ENCODE peak calls at places on chromosomes 7 and 10, in ten cellular contexts. One of them, this sample, is unnamed.
A peak's percentile ranks its signal among the peaks of the same experiment; 100 is the strongest.

GRCh38 chr10:59108886-59109288 is 67.6 kb upstream of the PHYHIPL start:
- DNase-seq in cardiac muscle cell: no peak
- DNase-seq in right lobe of liver: no peak
- DNase-seq in A549: no peak
- DNase-seq in neural crest cell: no peak
- DNase-seq in heart right ventricle: no peak
- DNase-seq in transverse colon: no peak
- DNase-seq in brain microvascular endothelial cell: no peak
- DNase-seq in AG09309: no peak
- DNase-seq in lower leg skin: no peak
- DNase-seq in this sample: no peak

GRCh38 chr10:3987142-3987974 is 202.3 kb upstream of the KLF6 start:
- DNase-seq in neural crest cell: no peak
- DNase-seq in A549: no peak
- DNase-seq in right lobe of liver: no peak
- DNase-seq in AG09309: no peak
- DNase-seq in heart right ventricle: no peak
- DNase-seq in brain microvascular endothelial cell: no peak
- DNase-seq in cardiac muscle cell: no peak
- DNase-seq in transverse colon: no peak
- DNase-seq in lower leg skin: no peak
- DNase-seq in this sample: peak; percentile 30

GRCh38 chr7:96589038-96589437 is 120.6 kb downstream of the SEM1 start:
- DNase-seq in neural crest cell: no peak
- DNase-seq in transverse colon: no peak
- DNase-seq in lower leg skin: no peak
- DNase-seq in heart right ventricle: no peak
- DNase-seq in brain microvascular endothelial cell: no peak
- DNase-seq in right lobe of liver: no peak
- DNase-seq in A549: no peak
- DNase-seq in cardiac muscle cell: no peak
- DNase-seq in AG09309: no peak
- DNase-seq in this sample: no peak

GRCh38 chr10:44323838-44324237 is 61.1 kb downstream of the CXCL12 start:
- DNase-seq in AG09309: no peak
- DNase-seq in right lobe of liver: no peak
- DNase-seq in A549: no peak
- DNase-seq in heart right ventricle: no peak
- DNase-seq in transverse colon: no peak
- DNase-seq in lower leg skin: no peak
- DNase-seq in neural crest cell: no peak
- DNase-seq in cardiac muscle cell: no peak
- DNase-seq in brain microvascular endothelial cell: no peak
- DNase-seq in this sample: no peak

GRCh38 chr7:135147899-135148721 is at the start of gene TMEM140:
- DNase-seq in brain microvascular endothelial cell: peak; percentile 66
- DNase-seq in cardiac muscle cell: peak; percentile 71
- DNase-seq in AG09309: no peak
- DNase-seq in A549: no peak
- DNase-seq in lower leg skin: no peak
- DNase-seq in heart right ventricle: peak; percentile 57
- DNase-seq in neural crest cell: no peak
- DNase-seq in transverse colon: peak; percentile 75
- DNase-seq in right lobe of liver: peak; percentile 70
- DNase-seq in this sample: peak; percentile 81

GRCh38 chr10:110076559-110077318 is 69.0 kb downstream of the ADD3 start:
- DNase-seq in neural crest cell: no peak
- DNase-seq in right lobe of liver: no peak
- DNase-seq in brain microvascular endothelial cell: peak; percentile 87
- DNase-seq in AG09309: peak; percentile 94
- DNase-seq in A549: no peak
- DNase-seq in heart right ventricle: peak; percentile 44
- DNase-seq in lower leg skin: no peak
- DNase-seq in transverse colon: peak; percentile 51
- DNase-seq in cardiac muscle cell: peak; percentile 99
- DNase-seq in this sample: peak; percentile 97

GRCh38 chr7:155754165-155754564 is 58.1 kb downstream of the SHH start:
- DNase-seq in A549: no peak
- DNase-seq in heart right ventricle: no peak
- DNase-seq in transverse colon: no peak
- DNase-seq in neural crest cell: no peak
- DNase-seq in right lobe of liver: no peak
- DNase-seq in AG09309: no peak
- DNase-seq in lower leg skin: no peak
- DNase-seq in brain microvascular endothelial cell: no peak
- DNase-seq in cardiac muscle cell: no peak
- DNase-seq in this sample: no peak

GRCh38 chr10:74114041-74114448 is 36.6 kb downstream of the AP3M1 start:
- DNase-seq in brain microvascular endothelial cell: no peak
- DNase-seq in AG09309: no peak
- DNase-seq in lower leg skin: no peak
- DNase-seq in transverse colon: no peak
- DNase-seq in A549: no peak
- DNase-seq in right lobe of liver: no peak
- DNase-seq in cardiac muscle cell: no peak
- DNase-seq in neural crest cell: no peak
- DNase-seq in heart right ventricle: no peak
- DNase-seq in this sample: no peak

GRCh38 chr10:100803481-100803880 is 58.1 kb downstream of the PAX2 start:
- DNase-seq in cardiac muscle cell: no peak
- DNase-seq in heart right ventricle: no peak
- DNase-seq in lower leg skin: no peak
- DNase-seq in brain microvascular endothelial cell: no peak
- DNase-seq in transverse colon: no peak
- DNase-seq in neural crest cell: no peak
- DNase-seq in AG09309: no peak
- DNase-seq in A549: no peak
- DNase-seq in right lobe of liver: no peak
- DNase-seq in this sample: no peak

GRCh38 chr7:93757421-93757820 is 133.1 kb downstream of the TFPI2 start:
- DNase-seq in heart right ventricle: no peak
- DNase-seq in brain microvascular endothelial cell: peak; percentile 22
- DNase-seq in right lobe of liver: no peak
- DNase-seq in lower leg skin: no peak
- DNase-seq in transverse colon: no peak
- DNase-seq in A549: no peak
- DNase-seq in neural crest cell: no peak
- DNase-seq in AG09309: no peak
- DNase-seq in cardiac muscle cell: peak; percentile 43
- DNase-seq in this sample: peak; percentile 27

GRCh38 chr7:266851-267840 is 22.8 kb upstream of the FOXL3 start:
- DNase-seq in brain microvascular endothelial cell: no peak
- DNase-seq in cardiac muscle cell: no peak
- DNase-seq in lower leg skin: no peak
- DNase-seq in right lobe of liver: no peak
- DNase-seq in heart right ventricle: no peak
- DNase-seq in AG09309: no peak
- DNase-seq in A549: no peak
- DNase-seq in neural crest cell: peak; percentile 32
- DNase-seq in transverse colon: peak; percentile 80
- DNase-seq in this sample: no peak
- TF ChIP-seq CTCF in brain microvascular endothelial cell: peak; percentile 31
- TF ChIP-seq CTCF in cardiac muscle cell: peak; percentile 10
- TF ChIP-seq CTCF in lower leg skin: no peak
- TF ChIP-seq CTCF in right lobe of liver: peak; percentile 32
- TF ChIP-seq CTCF in heart right ventricle: peak; percentile 29
- TF ChIP-seq CTCF in AG09309: peak; percentile 10
- TF ChIP-seq CTCF in A549: no peak
- TF ChIP-seq CTCF in neural crest cell: peak; percentile 57
- TF ChIP-seq CTCF in transverse colon: peak; percentile 50
- TF ChIP-seq CTCF in this sample: peak; percentile 9

GRCh38 chr10:78724846-78725245 is 343.9 kb upstream of the ZMIZ1 start:
- DNase-seq in A549: no peak
- DNase-seq in neural crest cell: no peak
- DNase-seq in cardiac muscle cell: no peak
- DNase-seq in right lobe of liver: no peak
- DNase-seq in lower leg skin: peak; percentile 61
- DNase-seq in AG09309: no peak
- DNase-seq in heart right ventricle: no peak
- DNase-seq in transverse colon: no peak
- DNase-seq in brain microvascular endothelial cell: no peak
- DNase-seq in this sample: no peak

GRCh38 chr10:78719276-78719675 is 349.5 kb upstream of the ZMIZ1 start:
- DNase-seq in heart right ventricle: no peak
- DNase-seq in brain microvascular endothelial cell: no peak
- DNase-seq in A549: no peak
- DNase-seq in transverse colon: no peak
- DNase-seq in neural crest cell: no peak
- DNase-seq in lower leg skin: peak; percentile 53
- DNase-seq in right lobe of liver: no peak
- DNase-seq in AG09309: no peak
- DNase-seq in cardiac muscle cell: no peak
- DNase-seq in this sample: no peak

GRCh38 chr10:78718032-78718572 is 350.7 kb upstream of the ZMIZ1 start:
- DNase-seq in right lobe of liver: no peak
- DNase-seq in AG09309: no peak
- DNase-seq in neural crest cell: no peak
- DNase-seq in cardiac muscle cell: no peak
- DNase-seq in lower leg skin: peak; percentile 3
- DNase-seq in transverse colon: no peak
- DNase-seq in A549: no peak
- DNase-seq in brain microvascular endothelial cell: no peak
- DNase-seq in heart right ventricle: no peak
- DNase-seq in this sample: no peak

GRCh38 chr10:78720091-78720490 is 348.7 kb upstream of the ZMIZ1 start:
- DNase-seq in brain microvascular endothelial cell: no peak
- DNase-seq in heart right ventricle: no peak
- DNase-seq in neural crest cell: no peak
- DNase-seq in A549: no peak
- DNase-seq in transverse colon: no peak
- DNase-seq in lower leg skin: peak; percentile 82
- DNase-seq in AG09309: no peak
- DNase-seq in right lobe of liver: no peak
- DNase-seq in cardiac muscle cell: no peak
- DNase-seq in this sample: no peak

GRCh38 chr10:78721231-78721630 is 347.5 kb upstream of the ZMIZ1 start:
- DNase-seq in cardiac muscle cell: no peak
- DNase-seq in heart right ventricle: no peak
- DNase-seq in right lobe of liver: no peak
- DNase-seq in brain microvascular endothelial cell: no peak
- DNase-seq in neural crest cell: no peak
- DNase-seq in lower leg skin: no peak
- DNase-seq in transverse colon: no peak
- DNase-seq in AG09309: no peak
- DNase-seq in A549: no peak
- DNase-seq in this sample: no peak
- TF ChIP-seq CTCF in cardiac muscle cell: no peak
- TF ChIP-seq CTCF in heart right ventricle: no peak
- TF ChIP-seq CTCF in right lobe of liver: no peak
- TF ChIP-seq CTCF in brain microvascular endothelial cell: no peak
- TF ChIP-seq CTCF in neural crest cell: no peak
- TF ChIP-seq CTCF in lower leg skin: no peak
- TF ChIP-seq CTCF in transverse colon: no peak
- TF ChIP-seq CTCF in AG09309: no peak
- TF ChIP-seq CTCF in A549: no peak
- TF ChIP-seq CTCF in this sample: no peak

GRCh38 chr7:154566877-154567276 is 436.0 kb downstream of the PAXIP1 start:
- DNase-seq in lower leg skin: no peak
- DNase-seq in A549: no peak
- DNase-seq in neural crest cell: no peak
- DNase-seq in heart right ventricle: no peak
- DNase-seq in brain microvascular endothelial cell: no peak
- DNase-seq in cardiac muscle cell: no peak
- DNase-seq in right lobe of liver: no peak
- DNase-seq in transverse colon: no peak
- DNase-seq in AG09309: no peak
- DNase-seq in this sample: no peak
- TF ChIP-seq CTCF in lower leg skin: no peak
- TF ChIP-seq CTCF in A549: peak; percentile 7
- TF ChIP-seq CTCF in neural crest cell: peak; percentile 62
- TF ChIP-seq CTCF in heart right ventricle: peak; percentile 28
- TF ChIP-seq CTCF in brain microvascular endothelial cell: no peak
- TF ChIP-seq CTCF in cardiac muscle cell: no peak
- TF ChIP-seq CTCF in right lobe of liver: peak; percentile 15
- TF ChIP-seq CTCF in transverse colon: no peak
- TF ChIP-seq CTCF in AG09309: no peak
- TF ChIP-seq CTCF in this sample: no peak

GRCh38 chr7:129191272-129191671 is 2.8 kb downstream of the SMO start:
- DNase-seq in heart right ventricle: no peak
- DNase-seq in AG09309: no peak
- DNase-seq in A549: no peak
- DNase-seq in brain microvascular endothelial cell: no peak
- DNase-seq in transverse colon: no peak
- DNase-seq in right lobe of liver: no peak
- DNase-seq in cardiac muscle cell: no peak
- DNase-seq in lower leg skin: peak; percentile 59
- DNase-seq in neural crest cell: no peak
- DNase-seq in this sample: no peak

GRCh38 chr7:129188372-129188891 is at the start of gene SMO:
- DNase-seq in right lobe of liver: peak; percentile 63
- DNase-seq in transverse colon: peak; percentile 45
- DNase-seq in A549: peak; percentile 53
- DNase-seq in neural crest cell: peak; percentile 79
- DNase-seq in AG09309: no peak
- DNase-seq in lower leg skin: peak; percentile 89
- DNase-seq in cardiac muscle cell: peak; percentile 70
- DNase-seq in brain microvascular endothelial cell: no peak
- DNase-seq in heart right ventricle: peak; percentile 41
- DNase-seq in this sample: no peak

GRCh38 chr7:129189661-129190310 is 1.4 kb downstream of the SMO start:
- DNase-seq in right lobe of liver: no peak
- DNase-seq in AG09309: no peak
- DNase-seq in transverse colon: no peak
- DNase-seq in heart right ventricle: no peak
- DNase-seq in neural crest cell: no peak
- DNase-seq in A549: no peak
- DNase-seq in lower leg skin: peak; percentile 3
- DNase-seq in cardiac muscle cell: peak; percentile 22
- DNase-seq in brain microvascular endothelial cell: no peak
- DNase-seq in this sample: peak; percentile 15

GRCh38 chr7:129187681-129188371 is 607 bp upstream of the SMO start:
- DNase-seq in A549: peak; percentile 35
- DNase-seq in lower leg skin: no peak
- DNase-seq in right lobe of liver: no peak
- DNase-seq in transverse colon: no peak
- DNase-seq in brain microvascular endothelial cell: no peak
- DNase-seq in heart right ventricle: no peak
- DNase-seq in cardiac muscle cell: no peak
- DNase-seq in AG09309: no peak
- DNase-seq in neural crest cell: no peak
- DNase-seq in this sample: no peak

DNA sequence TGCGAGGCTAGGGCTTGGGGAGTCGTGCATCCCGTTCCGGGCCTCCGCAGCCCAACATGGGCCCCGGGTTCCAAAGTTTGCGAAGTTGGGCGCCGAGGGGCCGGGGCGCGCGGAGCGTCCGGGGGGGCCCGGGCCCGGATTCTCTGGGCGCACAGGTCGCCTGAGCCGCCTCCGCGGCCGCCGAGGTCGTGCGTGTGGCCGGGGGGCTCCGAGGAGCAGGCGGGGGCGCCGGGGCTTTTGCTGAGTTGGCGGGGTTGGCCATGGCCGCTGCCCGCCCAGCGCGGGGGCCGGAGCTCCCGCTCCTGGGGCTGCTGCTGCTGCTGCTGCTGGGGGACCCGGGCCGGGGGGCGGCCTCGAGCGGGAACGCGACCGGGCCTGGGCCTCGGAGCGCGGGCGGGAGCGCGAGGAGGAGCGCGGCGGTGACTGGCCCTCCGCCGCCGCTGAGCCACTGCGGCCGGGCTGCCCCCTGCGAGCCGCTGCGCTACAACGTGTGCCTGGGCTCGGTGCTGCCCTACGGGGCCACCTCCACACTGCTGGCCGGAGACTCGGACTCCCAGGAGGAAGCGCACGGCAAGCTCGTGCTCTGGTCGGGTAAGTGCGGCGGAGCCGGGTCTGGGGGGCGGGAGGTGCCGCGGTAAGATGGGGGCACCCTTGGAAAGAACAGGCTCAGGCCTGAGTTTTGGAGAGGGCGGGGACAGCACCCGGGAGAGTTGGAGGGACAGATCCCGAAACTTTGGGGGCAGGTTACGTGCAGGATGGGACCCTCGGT is 643 bp downstream of the SMO start:
- DNase-seq in brain microvascular endothelial cell: no peak
- DNase-seq in right lobe of liver: peak; percentile 47
- DNase-seq in heart right ventricle: no peak
- DNase-seq in transverse colon: no peak
- DNase-seq in neural crest cell: peak; percentile 30
- DNase-seq in A549: peak; percentile 48
- DNase-seq in lower leg skin: peak; percentile 80
- DNase-seq in cardiac muscle cell: peak; percentile 38
- DNase-seq in AG09309: no peak
- DNase-seq in this sample: no peak
- TF ChIP-seq CTCF in brain microvascular endothelial cell: no peak
- TF ChIP-seq CTCF in right lobe of liver: no peak
- TF ChIP-seq CTCF in heart right ventricle: no peak
- TF ChIP-seq CTCF in transverse colon: no peak
- TF ChIP-seq CTCF in neural crest cell: no peak
- TF ChIP-seq CTCF in A549: no peak
- TF ChIP-seq CTCF in lower leg skin: no peak
- TF ChIP-seq CTCF in cardiac muscle cell: no peak
- TF ChIP-seq CTCF in AG09309: no peak
- TF ChIP-seq CTCF in this sample: no peak

This sample was measured in cardiac fibroblast.